ENCODE peak calls at places on chromosomes 7 and 10, in seven cellular contexts. Q, V, J, I, S, C and L are unnamed samples.

GRCh38 chr7:85006754-85007153 is 180.1 kb downstream of the SEMA3D start:
- DNase-seq in J (no peak), C (no peak), I (no peak), S (no peak), V (no peak), Q (no peak), L (no peak)

GRCh38 chr10:59708816-59709471 is 706 bp downstream of the SLC16A9 start:
- DNase-seq in V (no peak), S (peak), J (peak), C (no peak), I (peak), Q (peak), L (no peak)

GRCh38 chr7:37943905-37944736 is 23.7 kb downstream of the EPDR1 start:
- DNase-seq in V (no peak), S (no peak), J (no peak), Q (no peak), I (no peak), C (no peak), L (no peak)

GRCh38 chr10:110326351-110327032 is 21.8 kb upstream of the SMNDC1 start:
- DNase-seq in J (no peak), S (peak), V (no peak), I (no peak), Q (no peak), C (no peak), L (no peak)

GRCh38 chr10:112183329-112184051 is at the start of gene GPAM:
- DNase-seq in S (peak), Q (peak), C (peak), V (peak), J (peak), I (peak), L (peak)

GRCh38 chr7:90569368-90569767 is 26.8 kb upstream of the CDK14 start:
- DNase-seq in Q (no peak), V (no peak), I (no peak), C (no peak), J (no peak), S (no peak), L (no peak)

GRCh38 chr7:100826546-100827329 is 585 bp downstream of the EPHB4 start:
- DNase-seq in V (peak), C (no peak), I (no peak), S (no peak), J (no peak), Q (peak), L (no peak)

GRCh38 chr7:2521952-2522591 is 2.5 kb downstream of the LFNG start:
- DNase-seq in Q (no peak), I (peak), C (peak), V (no peak), J (peak), S (no peak), L (no peak)

GRCh38 chr7:120925392-120925791 is 25.2 kb upstream of the ING3 start:
- DNase-seq in J (no peak), I (no peak), Q (no peak), S (no peak), C (no peak), V (no peak), L (no peak)

GRCh38 chr7:73647725-73648592 is 19.7 kb upstream of the VPS37D start:
- DNase-seq in I (no peak), J (no peak), C (no peak), V (no peak), Q (no peak), S (no peak), L (no peak)

GRCh38 chr7:138610671-138611170 is 90.4 kb downstream of the SVOPL start:
- DNase-seq in J (no peak), S (no peak), I (no peak), V (no peak), C (no peak), Q (no peak), L (no peak)
- H3K4me3 ChIP-seq in J (no peak), S (no peak), I (no peak), V (no peak), C (no peak), Q (no peak), L (no peak)

GRCh38 chr10:75399461-75400162 is 2.0 kb downstream of the ZNF503 start:
- DNase-seq in J (peak), Q (peak), C (peak), I (peak), S (peak), V (peak), L (no peak)
- TF ChIP-seq CTCF in J (peak), Q (peak), C (peak), I (peak), S (peak), V (peak), L (peak)

GRCh38 chr7:44105832-44106231 is 1.7 kb downstream of the AEBP1 start:
- DNase-seq in V (no peak), I (no peak), J (no peak), S (no peak), Q (no peak), C (no peak), L (no peak)
- H3K4me3 ChIP-seq in V (peak), I (peak), J (no peak), S (peak), Q (peak), C (no peak), L (no peak)

DNA sequence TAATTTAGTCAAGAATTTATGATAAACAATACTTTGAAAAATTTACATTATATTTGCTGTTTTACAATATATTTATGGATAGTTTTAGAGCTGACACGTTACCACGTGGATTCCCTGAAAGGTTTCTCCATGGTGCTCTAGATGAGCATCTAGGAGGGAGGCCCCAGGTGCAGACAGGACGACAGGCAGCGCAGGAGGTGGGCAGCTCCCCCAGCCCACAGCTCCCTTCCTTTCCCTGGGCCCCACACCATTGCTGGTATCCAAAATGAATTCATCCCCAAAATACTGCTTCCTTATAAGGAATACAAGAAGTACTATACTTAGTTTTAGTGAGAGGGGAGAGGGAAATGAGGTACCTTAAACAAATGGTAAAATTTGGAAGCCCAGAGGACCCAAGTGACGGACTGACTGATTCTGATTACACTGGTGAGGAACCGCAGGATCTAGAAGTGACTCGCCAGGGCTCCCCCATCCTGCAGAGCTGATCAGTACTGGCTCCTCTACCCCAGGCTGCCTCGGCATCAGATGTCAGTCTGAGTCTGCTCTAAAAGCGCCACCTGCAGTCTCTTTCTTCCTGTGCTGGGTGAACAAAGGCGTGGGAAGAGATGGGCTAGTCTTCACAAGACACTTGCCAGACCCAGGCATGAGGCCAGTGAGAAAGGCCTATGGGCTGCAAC is 89.2 kb downstream of the DLG5 start:
- DNase-seq in V (peak), I (no peak), Q (no peak), S (no peak), J (no peak), C (peak), L (peak)
- TF ChIP-seq CTCF in V (no peak), I (no peak), Q (no peak), S (no peak), J (no peak), C (no peak), L (peak)

DNA sequence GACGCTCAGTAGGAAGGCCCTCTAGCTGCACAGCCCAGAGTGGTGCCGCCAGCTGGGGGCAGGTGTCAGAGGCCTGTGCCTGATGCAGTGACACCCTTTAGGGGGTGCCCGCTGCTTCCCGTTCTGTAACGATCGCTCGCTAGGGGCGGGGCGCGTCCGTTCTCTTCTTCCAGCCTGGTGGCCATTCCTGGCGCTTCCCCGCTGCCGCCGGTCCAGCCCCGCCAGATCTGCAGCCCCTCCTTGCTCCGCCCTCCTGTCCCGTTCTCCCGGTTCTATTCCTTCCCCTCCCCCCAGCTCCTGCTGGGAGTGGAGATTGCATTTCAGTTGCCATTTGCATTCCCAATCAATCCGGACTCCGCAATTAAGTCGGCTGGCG is 39.2 kb downstream of the AGAP3 start:
- DNase-seq in C (no peak), V (no peak), S (no peak), I (peak), Q (no peak), J (peak), L (no peak)
- H3K4me3 ChIP-seq in C (no peak), V (peak), S (peak), I (peak), Q (peak), J (peak), L (no peak)

GRCh38 chr10:116043304-116043703 is 229.7 kb downstream of the GFRA1 start:
- DNase-seq in S (no peak), J (no peak), Q (no peak), I (no peak), V (no peak), C (no peak), L (no peak)
- TF ChIP-seq CTCF in S (no peak), J (no peak), Q (no peak), I (no peak), V (no peak), C (no peak), L (no peak)

DNA sequence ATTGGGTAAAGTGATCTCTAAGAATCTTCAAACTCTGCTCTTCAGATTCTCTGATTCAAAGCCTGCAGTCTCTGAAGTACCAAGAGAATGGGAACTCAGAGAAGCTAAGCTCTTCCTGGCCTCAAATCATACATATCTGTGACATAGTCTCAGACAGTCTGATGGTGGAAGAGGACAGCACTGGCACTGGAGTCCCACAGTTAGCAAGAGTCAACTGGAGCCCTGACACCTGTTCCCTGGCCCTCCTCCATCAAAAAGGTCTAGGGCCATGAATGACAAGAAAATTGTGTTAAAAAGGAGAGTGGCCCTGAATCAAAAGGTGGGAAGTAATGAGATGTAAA is 37.7 kb downstream of the PRSS2 start:
- DNase-seq in Q (no peak), I (no peak), C (no peak), J (no peak), V (no peak), S (no peak), L (no peak)
- H3K4me3 ChIP-seq in Q (no peak), I (no peak), C (no peak), J (no peak), V (no peak), S (no peak), L (no peak)